ENCODE peak calls at places on chromosomes 6 and 20, in nine cellular contexts. D is tibial artery; L is CD8-positive, alpha-beta T cell; Q is psoas muscle; N is globus pallidus; A is activated naive CD8-positive, alpha-beta T cell treated with anti-CD3 and anti-CD28 coated beads, Interleukin-2, amount 50 U/mL, for 24 hours; C is A172; P is NCI-H69; H is activated T-cell treated with anti-CD3 and anti-CD28 coated beads, Interleukin-2, amount 50 U/mL, for 72 hours. V is an unnamed sample.

GRCh38 chr20:40961686-40962640 is 66.7 kb upstream of the TOP1 start:
- DNase-seq in D (no peak), L (no peak), Q (no peak), N (no peak), A (no peak), C (peak), P (no peak), H (no peak), V (peak)

GRCh38 chr6:136226027-136226673 is 24.0 kb downstream of the MTFR2 start:
- DNase-seq in D (peak), L (peak), Q (peak), N (peak), A (peak), C (peak), P (peak), H (peak), V (peak)

GRCh38 chr6:26065952-26066380 is 21.3 kb upstream of the HFE start:
- DNase-seq in D (peak), L (no peak), Q (no peak), N (peak), A (peak), C (peak), P (peak), H (peak), V (peak)

GRCh38 chr6:169282043-169282442 is 28.4 kb upstream of the THBS2 start:
- DNase-seq in D (no peak), L (no peak), Q (no peak), N (no peak), A (no peak), C (no peak), P (no peak), H (no peak), V (no peak)

GRCh38 chr6:37699138-37699766 is 1.6 kb upstream of the MDGA1 start:
- DNase-seq in D (no peak), L (peak), Q (no peak), N (no peak), A (no peak), C (no peak), P (peak), H (no peak), V (no peak)

GRCh38 chr6:121540210-121540609 is 104.8 kb downstream of the GJA1 start:
- DNase-seq in D (no peak), L (no peak), Q (no peak), N (no peak), A (no peak), C (no peak), P (peak), H (no peak), V (no peak)

GRCh38 chr20:47038581-47039560 is 144.2 kb downstream of the EYA2 start:
- DNase-seq in D (peak), L (no peak), Q (peak), N (no peak), A (no peak), C (no peak), P (peak), H (no peak), V (no peak)

GRCh38 chr6:6697620-6698019 is 109.1 kb downstream of the LY86 start:
- DNase-seq in D (no peak), L (no peak), Q (no peak), N (no peak), A (no peak), C (no peak), P (peak), H (no peak), V (no peak)

GRCh38 chr20:50270569-50270968 is 79.9 kb downstream of the CEBPB start:
- DNase-seq in D (no peak), L (no peak), Q (peak), N (no peak), A (no peak), C (no peak), P (no peak), H (no peak), V (no peak)

GRCh38 chr20:42430059-42430458 is 759.6 kb downstream of the PTPRT start:
- DNase-seq in D (no peak), L (no peak), Q (peak), N (no peak), A (no peak), C (no peak), P (no peak), H (no peak), V (no peak)

GRCh38 chr6:84554069-84554468 is 210.3 kb downstream of the TBX18 start:
- DNase-seq in D (no peak), L (no peak), Q (no peak), N (no peak), A (no peak), C (no peak), P (no peak), H (no peak), V (no peak)

GRCh38 chr20:63819224-63819917 is 11.7 kb downstream of the ZBTB46 start:
- DNase-seq in D (no peak), L (no peak), Q (no peak), N (no peak), A (no peak), C (no peak), P (no peak), H (no peak), V (peak)

GRCh38 chr20:21435576-21435975 is 38.2 kb upstream of the NKX2-4 start:
- DNase-seq in D (no peak), L (no peak), Q (no peak), N (no peak), A (no peak), C (peak), P (peak), H (no peak), V (no peak)

GRCh38 chr20:8932192-8933150 is 136.4 kb upstream of the PLCB4 start:
- DNase-seq in D (no peak), L (no peak), Q (no peak), N (no peak), A (no peak), C (peak), P (no peak), H (no peak), V (peak)

GRCh38 chr20:43404880-43405279 is 52.8 kb upstream of the SRSF6 start:
- DNase-seq in D (no peak), L (no peak), Q (no peak), N (no peak), A (peak), C (peak), P (peak), H (peak), V (peak)

GRCh38 chr6:127749095-127749494 is 151.8 kb downstream of the THEMIS start:
- DNase-seq in D (no peak), L (no peak), Q (no peak), N (no peak), A (no peak), C (no peak), P (no peak), H (no peak), V (no peak)

V was measured in PC-3.